ENCODE peak calls at places on chromosome 7, in nine cellular contexts. N, H, E, U, F, K, Z, C and I are unnamed samples.

GRCh38 chr7:50974240-50974639 is 191.5 kb upstream of the GRB10 start:
- DNase-seq in F (no peak), U (no peak), C (no peak), Z (no peak), K (no peak), N (no peak), H (no peak), E (no peak), I (no peak)

GRCh38 chr7:50742401-50742800 is 40.3 kb downstream of the GRB10 start:
- DNase-seq in Z (no peak), F (no peak), K (no peak), U (no peak), N (no peak), C (no peak), E (no peak), H (no peak), I (no peak)

GRCh38 chr7:30162622-30163124 is 27.9 kb downstream of the MTURN start:
- DNase-seq in C (no peak), N (no peak), F (peak; percentile 82), K (no peak), U (no peak), H (no peak), E (no peak), Z (no peak), I (no peak)

GRCh38 chr7:7923818-7924217 is 44.8 kb upstream of the GLCCI1 start:
- DNase-seq in H (no peak), F (no peak), N (no peak), Z (no peak), E (no peak), C (no peak), K (no peak), U (no peak), I (no peak)

GRCh38 chr7:50369408-50370026 is 65.0 kb downstream of the IKZF1 start:
- DNase-seq in Z (no peak), E (no peak), U (no peak), F (no peak), N (peak; percentile 63), H (peak; percentile 39), K (peak; percentile 41), C (peak; percentile 64), I (no peak)

GRCh38 chr7:127474457-127474856 is 81.9 kb upstream of the ZNF800 start:
- DNase-seq in H (no peak), Z (no peak), C (no peak), N (no peak), K (no peak), E (no peak), U (no peak), F (no peak), I (no peak)

GRCh38 chr7:30351274-30351673 is 66.9 kb downstream of the ZNRF2 start:
- DNase-seq in H (no peak), E (no peak), F (no peak), U (no peak), N (no peak), K (no peak), C (no peak), Z (no peak), I (no peak)

GRCh38 chr7:73829921-73830617 is 727 bp upstream of the CLDN4 start:
- DNase-seq in N (no peak), C (no peak), H (no peak), K (no peak), Z (no peak), F (no peak), U (peak; percentile 77), E (no peak), I (no peak)

GRCh38 chr7:22435105-22435504 is 64.9 kb downstream of the STEAP1B start:
- DNase-seq in E (no peak), C (no peak), F (no peak), U (no peak), N (no peak), K (peak; percentile 42), H (no peak), Z (no peak), I (peak; percentile 47)

GRCh38 chr7:44411306-44411705 is 79.2 kb downstream of the NUDCD3 start:
- DNase-seq in C (no peak), H (no peak), F (no peak), E (no peak), N (no peak), Z (no peak), U (no peak), K (no peak), I (no peak)

GRCh38 chr7:157022681-157023588 is 12.5 kb upstream of the MNX1 start:
- DNase-seq in K (no peak), U (peak; percentile 59), Z (no peak), E (no peak), N (peak; percentile 42), C (no peak), H (no peak), F (no peak), I (no peak)

GRCh38 chr7:70569335-70569819 is 562.6 kb upstream of the GALNT17 start:
- DNase-seq in N (no peak), H (no peak), Z (no peak), F (no peak), U (no peak), C (no peak), K (no peak), E (no peak), I (no peak)

GRCh38 chr7:108135446-108136190 is 5.5 kb upstream of the LAMB4 start:
- DNase-seq in U (no peak), F (no peak), K (peak; percentile 45), H (no peak), E (no peak), N (no peak), Z (no peak), C (peak; percentile 71), I (peak; percentile 70)

GRCh38 chr7:4523219-4523618 is 158.9 kb upstream of the FOXK1 start:
- DNase-seq in C (no peak), H (no peak), E (no peak), U (no peak), Z (no peak), K (no peak), F (no peak), N (no peak), I (no peak)

GRCh38 chr7:617614-618538 is 98.2 kb upstream of the PDGFA start:
- DNase-seq in N (peak; percentile 76), K (no peak), E (no peak), C (no peak), Z (no peak), U (peak; percentile 55), H (no peak), F (no peak), I (no peak)

GRCh38 chr7:46383605-46384004 is 462.5 kb upstream of the IGFBP3 start:
- DNase-seq in H (no peak), F (no peak), C (no peak), Z (no peak), U (no peak), E (no peak), N (no peak), K (no peak), I (no peak)